ENCODE peak calls at places on chromosomes 6 and 20, in nine cellular contexts. A is AML-193; U is central memory CD4-positive, alpha-beta T cell; P is H54; I is HS-27A; E is Peyer's patch; T is effector memory CD8-positive, alpha-beta T cell; B is spleen; L is stimulated activated CD4-positive, alpha-beta T cell treated with anti-CD3 and anti-CD28 coated beads, TNF-alpha, amount 100 ng/mL, for 4 hours. D is an unnamed sample.
A peak's percentile ranks its signal among the peaks of the same experiment; 100 is the strongest.

GRCh38 chr6:51743999-51744398 is 343.4 kb downstream of the PKHD1 start:
- DNase-seq in A (no peak), U (no peak), P (no peak), I (no peak), E (no peak), T (no peak), B (no peak), L (no peak), D (no peak)

GRCh38 chr6:85864453-85865401 is 222.0 kb upstream of the SYNCRIP start:
- DNase-seq in A (no peak), U (no peak), P (no peak), I (no peak), E (no peak), T (no peak), B (no peak), L (no peak), D (no peak)

GRCh38 chr6:34243901-34244884 is 4.6 kb downstream of the SMIM29 start:
- DNase-seq in A (peak; percentile 57), U (no peak), P (peak; percentile 94), I (peak; percentile 98), E (peak; percentile 78), T (no peak), B (peak; percentile 81), L (peak; percentile 59), D (no peak)

GRCh38 chr6:26243742-26244141 is 121.3 kb upstream of the BTN3A2 start:
- DNase-seq in A (no peak), U (no peak), P (no peak), I (no peak), E (peak; percentile 66), T (no peak), B (no peak), L (no peak), D (no peak)

GRCh38 chr20:44810061-44810390 is 320 bp downstream of the RIMS4 start:
- DNase-seq in A (no peak), U (no peak), P (no peak), I (no peak), E (no peak), T (no peak), B (no peak), L (no peak), D (no peak)

GRCh38 chr6:4320860-4321259 is 185.5 kb upstream of the ECI2 start:
- DNase-seq in A (no peak), U (no peak), P (peak; percentile 38), I (peak; percentile 64), E (no peak), T (no peak), B (no peak), L (no peak), D (no peak)

GRCh38 chr6:50907565-50907964 is 88.9 kb downstream of the TFAP2B start:
- DNase-seq in A (no peak), U (no peak), P (no peak), I (no peak), E (no peak), T (no peak), B (no peak), L (no peak), D (no peak)

GRCh38 chr6:33374359-33374910 is 17.2 kb upstream of the KIFC1 start:
- DNase-seq in A (no peak), U (no peak), P (no peak), I (no peak), E (no peak), T (no peak), B (no peak), L (no peak), D (no peak)

GRCh38 chr20:46220808-46221207 is 87.5 kb downstream of the CDH22 start:
- DNase-seq in A (no peak), U (no peak), P (no peak), I (no peak), E (no peak), T (no peak), B (no peak), L (no peak), D (no peak)

GRCh38 chr6:32933661-32934085 is 7.2 kb downstream of the HLA-DMB start:
- DNase-seq in A (peak; percentile 71), U (peak; percentile 65), P (peak; percentile 63), I (peak; percentile 51), E (peak; percentile 94), T (peak; percentile 72), B (peak; percentile 86), L (peak; percentile 53), D (peak; percentile 68)

GRCh38 chr20:47438464-47439381 is 63.0 kb upstream of the NCOA3 start:
- DNase-seq in A (no peak), U (peak; percentile 1), P (no peak), I (no peak), E (peak; percentile 56), T (no peak), B (peak; percentile 42), L (no peak), D (no peak)

GRCh38 chr6:148343383-148343782 is 745 bp downstream of the SASH1 start:
- DNase-seq in A (no peak), U (no peak), P (no peak), I (no peak), E (no peak), T (no peak), B (no peak), L (no peak), D (no peak)

GRCh38 chr6:108238321-108238720 is 22.5 kb downstream of the SNX3 start:
- DNase-seq in A (no peak), U (no peak), P (no peak), I (no peak), E (no peak), T (no peak), B (no peak), L (no peak), D (no peak)

GRCh38 chr20:44287272-44288097 is 23.5 kb downstream of the FITM2 start:
- DNase-seq in A (no peak), U (no peak), P (no peak), I (no peak), E (no peak), T (no peak), B (no peak), L (no peak), D (no peak)

GRCh38 chr20:31608256-31608980 is 3.3 kb downstream of the ID1 start:
- DNase-seq in A (no peak), U (no peak), P (no peak), I (no peak), E (peak; percentile 93), T (no peak), B (peak; percentile 85), L (no peak), D (no peak)

GRCh38 chr6:143270026-143270425 is 180.5 kb downstream of the ADAT2 start:
- DNase-seq in A (no peak), U (no peak), P (no peak), I (no peak), E (no peak), T (no peak), B (no peak), L (no peak), D (no peak)

GRCh38 chr6:75849329-75850025 is 100.4 kb downstream of the MYO6 start:
- DNase-seq in A (no peak), U (no peak), P (no peak), I (no peak), E (no peak), T (no peak), B (no peak), L (no peak), D (no peak)